ENCODE peak calls at places on chromosomes 6 and 20, in eight cellular contexts. F is aorta, J is spleen, N is body of pancreas, P is GM04503, D is cardiac fibroblast, U is HFF-Myc, X is MM.1S. O is an unnamed sample.

GRCh38 chr20:4613718-4614620 is 107.7 kb upstream of the PRND start:
- DNase-seq in X (peak), J (no peak), U (no peak), F (peak), N (peak), D (peak), P (no peak), O (peak)

GRCh38 chr6:133392015-133392414 is 150.9 kb downstream of the EYA4 start:
- DNase-seq in N (no peak), P (no peak), D (no peak), U (no peak), F (no peak), J (no peak), X (no peak), O (no peak)

GRCh38 chr20:23533161-23533560 is 35.1 kb downstream of the CST9L start:
- DNase-seq in P (no peak), U (no peak), D (no peak), X (no peak), F (no peak), J (no peak), N (no peak), O (no peak)

GRCh38 chr6:129050086-129050485 is 167.1 kb downstream of the LAMA2 start:
- DNase-seq in P (no peak), D (no peak), U (no peak), N (no peak), X (no peak), F (no peak), J (no peak), O (no peak)

GRCh38 chr6:31900917-31901414 is 920 bp downstream of the ZBTB12 start:
- DNase-seq in D (no peak), P (no peak), U (no peak), X (no peak), J (peak), F (peak), N (peak), O (no peak)

GRCh38 chr20:53287357-53288042 is 306.1 kb downstream of the ZNF217 start:
- DNase-seq in X (no peak), J (no peak), P (no peak), U (no peak), D (no peak), F (no peak), N (no peak), O (no peak)

GRCh38 chr6:3454206-3455016 is 2.4 kb downstream of the SLC22A23 start:
- DNase-seq in X (no peak), P (no peak), N (no peak), F (no peak), U (no peak), J (no peak), D (peak), O (no peak)

GRCh38 chr20:51350941-51351631 is 191.4 kb downstream of the NFATC2 start:
- DNase-seq in D (peak), U (no peak), N (no peak), X (no peak), J (peak), F (no peak), P (no peak), O (no peak)

GRCh38 chr6:72952808-72953630 is 272.3 kb downstream of the KHDC1L start:
- DNase-seq in N (no peak), F (no peak), P (no peak), J (no peak), X (no peak), U (no peak), D (peak), O (no peak)

GRCh38 chr6:159390384-159390783 is 221.2 kb downstream of the FNDC1 start:
- DNase-seq in X (no peak), D (no peak), U (no peak), N (no peak), F (peak), P (no peak), J (no peak), O (no peak)

GRCh38 chr20:61417221-61417941 is 165.3 kb downstream of the CDH4 start:
- DNase-seq in N (no peak), X (no peak), P (no peak), U (no peak), J (no peak), D (no peak), F (no peak), O (no peak)

GRCh38 chr20:21564127-21564773 is 50.4 kb upstream of the NKX2-2 start:
- DNase-seq in P (no peak), X (no peak), U (no peak), N (peak), J (no peak), D (no peak), F (no peak), O (no peak)

GRCh38 chr20:38321959-38322598 is 18.1 kb downstream of the BPI start:
- DNase-seq in J (no peak), F (no peak), D (peak), U (no peak), X (peak), P (no peak), N (peak), O (no peak)